ENCODE peak calls at places on chromosomes 11 and 22, in six cellular contexts. H, C, L, A, W and E are unnamed samples.

GRCh38 chr11:86043765-86044534 is 24.9 kb downstream of the PICALM start:
- DNase-seq in H (no peak), C (no peak), L (no peak), A (no peak), W (no peak), E (no peak)

GRCh38 chr11:74678041-74678440 is 53.2 kb downstream of the CHRDL2 start:
- DNase-seq in H (no peak), C (no peak), L (no peak), A (no peak), W (no peak), E (no peak)

GRCh38 chr11:118277312-118277711 is 13.2 kb upstream of the MPZL2 start:
- DNase-seq in H (no peak), C (no peak), L (no peak), A (peak), W (peak), E (no peak)

GRCh38 chr11:30786392-30787120 is 200.4 kb upstream of the MPPED2 start:
- DNase-seq in H (no peak), C (no peak), L (no peak), A (peak), W (no peak), E (peak)

GRCh38 chr11:9765320-9766101 is 101.6 kb downstream of the SWAP70 start:
- DNase-seq in H (no peak), C (peak), L (no peak), A (peak), W (no peak), E (peak)

GRCh38 chr11:3073029-3073435 is 15.8 kb upstream of the CARS1 start:
- DNase-seq in H (no peak), C (no peak), L (no peak), A (peak), W (no peak), E (no peak)

GRCh38 chr22:29343313-29343805 is 27.9 kb upstream of the RASL10A start:
- DNase-seq in H (peak), C (peak), L (peak), A (peak), W (peak), E (no peak)

GRCh38 chr11:35061516-35062440 is 77.2 kb upstream of the CD44 start:
- DNase-seq in H (peak), C (no peak), L (no peak), A (no peak), W (no peak), E (no peak)

GRCh38 chr11:94968334-94968958 is 4.9 kb downstream of the CWC15 start:
- DNase-seq in H (no peak), C (no peak), L (peak), A (peak), W (peak), E (peak)

GRCh38 chr11:129817282-129818051 is 1.8 kb downstream of the TMEM45B start:
- DNase-seq in H (no peak), C (no peak), L (no peak), A (no peak), W (peak), E (no peak)

GRCh38 chr11:83583953-83584352 is 297.8 kb upstream of the CCDC90B start:
- DNase-seq in H (no peak), C (no peak), L (no peak), A (peak), W (peak), E (peak)

GRCh38 chr11:3926458-3927095 is 71.1 kb downstream of the STIM1 start:
- DNase-seq in H (no peak), C (no peak), L (no peak), A (peak), W (peak), E (no peak)